ENCODE peak calls at places on chromosomes 2 and 18, in seven cellular contexts. G is thyroid gland, J is stomach, E is foreskin fibroblast, L is choroid plexus epithelial cell, T is astrocyte of the spinal cord, X is upper lobe of right lung. C is an unnamed sample.

GRCh38 chr2:239947361-239948045 is 77.6 kb downstream of the NDUFA10 start:
- DNase-seq in E (no peak), J (peak; percentile 21), L (no peak), G (no peak), X (peak; percentile 48), T (no peak), C (no peak)

GRCh38 chr18:48031641-48032040 is 101.2 kb upstream of the SMAD2 start:
- DNase-seq in T (no peak), L (no peak), E (no peak), X (peak; percentile 40), G (no peak), J (no peak), C (no peak)

GRCh38 chr2:238596571-238597551 is 170.1 kb downstream of the ASB1 start:
- DNase-seq in T (peak; percentile 92), L (peak; percentile 93), J (no peak), G (peak; percentile 86), E (peak; percentile 97), X (no peak), C (no peak)

GRCh38 chr2:158024288-158024898 is 77.3 kb upstream of the UPP2 start:
- DNase-seq in J (peak; percentile 54), T (peak; percentile 55), L (peak; percentile 68), G (peak; percentile 29), X (no peak), E (peak; percentile 83), C (peak; percentile 70)

GRCh38 chr2:17877811-17878221 is 651 bp upstream of the KCNS3 start:
- DNase-seq in G (peak; percentile 14), T (peak; percentile 20), J (no peak), E (peak; percentile 51), L (no peak), X (no peak), C (peak; percentile 2)

GRCh38 chr18:8084160-8084559 is 517.0 kb downstream of the PTPRM start:
- DNase-seq in L (peak; percentile 73), X (no peak), T (peak; percentile 60), E (peak; percentile 60), G (no peak), J (no peak), C (peak; percentile 2)

GRCh38 chr2:159086332-159086731 is 117.9 kb downstream of the TANC1 start:
- DNase-seq in X (no peak), T (no peak), G (peak; percentile 54), J (no peak), E (no peak), L (no peak), C (no peak)

GRCh38 chr2:38515155-38516074 is 87.3 kb downstream of the HNRNPLL start:
- DNase-seq in T (no peak), L (peak; percentile 62), E (peak; percentile 56), G (peak; percentile 96), X (peak; percentile 85), J (peak; percentile 36), C (no peak)

GRCh38 chr2:212903413-212903812 is 248.0 kb downstream of the IKZF2 start:
- DNase-seq in G (no peak), E (no peak), X (no peak), J (no peak), T (no peak), L (no peak), C (no peak)

GRCh38 chr18:32470136-32470712 is 458 bp downstream of the GAREM1 start:
- DNase-seq in E (peak; percentile 65), X (peak; percentile 73), J (peak; percentile 45), L (peak; percentile 42), T (no peak), G (peak; percentile 54), C (peak; percentile 4)

GRCh38 chr2:95276888-95277245 is 2.6 kb downstream of the PROM2 start:
- DNase-seq in J (no peak), X (peak; percentile 44), E (no peak), L (no peak), G (no peak), T (no peak), C (no peak)

GRCh38 chr2:109699646-109700045 is 85.5 kb downstream of the SOWAHC start:
- DNase-seq in G (peak; percentile 30), E (no peak), T (no peak), X (no peak), J (peak; percentile 58), L (no peak), C (no peak)

GRCh38 chr2:10385501-10385900 is 62.6 kb downstream of the ODC1 start:
- DNase-seq in X (no peak), L (no peak), E (peak; percentile 42), T (no peak), G (no peak), J (no peak), C (no peak)

GRCh38 chr2:19807346-19807745 is 94.4 kb downstream of the TTC32 start:
- DNase-seq in L (no peak), T (no peak), J (no peak), X (no peak), G (no peak), E (no peak), C (no peak)

GRCh38 chr2:124983595-124983994 is 958.5 kb downstream of the CNTNAP5 start:
- DNase-seq in L (no peak), J (no peak), X (no peak), T (peak; percentile 83), G (no peak), E (peak; percentile 5), C (no peak)

GRCh38 chr2:172578860-172579512 is 23.1 kb downstream of the PDK1 start:
- DNase-seq in E (no peak), L (no peak), J (no peak), G (no peak), T (no peak), X (no peak), C (no peak)

GRCh38 chr2:237546040-237546875 is 20.1 kb upstream of the PRLH start:
- DNase-seq in J (no peak), E (no peak), L (no peak), G (no peak), X (no peak), T (no peak), C (no peak)

GRCh38 chr18:24497052-24497754 is 36.8 kb downstream of the HRH4 start:
- DNase-seq in X (no peak), E (peak; percentile 74), J (no peak), T (peak; percentile 14), L (peak; percentile 45), G (no peak), C (no peak)

GRCh38 chr2:168731550-168732128 is 70.8 kb upstream of the NOSTRIN start:
- DNase-seq in E (peak; percentile 9), X (no peak), G (no peak), T (no peak), L (no peak), J (no peak), C (no peak)

GRCh38 chr2:241505781-241506201 is 2.6 kb downstream of the STK25 start:
- DNase-seq in T (no peak), L (no peak), E (no peak), G (no peak), X (no peak), J (no peak), C (no peak)

GRCh38 chr2:100242891-100243670 is 79.2 kb downstream of the LONRF2 start:
- DNase-seq in X (peak; percentile 87), L (peak; percentile 74), J (peak; percentile 74), G (peak; percentile 73), E (peak; percentile 75), T (peak; percentile 62), C (peak; percentile 72)

GRCh38 chr2:134127496-134127895 is 126.4 kb upstream of the MGAT5 start:
- DNase-seq in T (no peak), L (no peak), G (no peak), J (no peak), X (no peak), E (no peak), C (peak; percentile 86)

GRCh38 chr2:182650704-182651103 is 65.4 kb upstream of the DNAJC10 start:
- DNase-seq in L (peak; percentile 75), E (peak; percentile 56), T (peak; percentile 71), X (no peak), J (no peak), G (no peak), C (no peak)

GRCh38 chr2:186274936-186275575 is 211.0 kb upstream of the ZC3H15 start:
- DNase-seq in J (no peak), X (no peak), L (peak; percentile 78), T (peak; percentile 67), E (peak; percentile 58), G (no peak), C (no peak)

GRCh38 chr2:202072226-202072625 is 829 bp upstream of the KIAA2012 start:
- DNase-seq in J (no peak), E (peak; percentile 18), X (no peak), T (no peak), L (peak; percentile 43), G (no peak), C (no peak)
- TF ChIP-seq CTCF in J (no peak), E (peak; percentile 18), X (no peak), T (peak; percentile 31), L (peak; percentile 58), G (no peak), C (no peak)

DNA sequence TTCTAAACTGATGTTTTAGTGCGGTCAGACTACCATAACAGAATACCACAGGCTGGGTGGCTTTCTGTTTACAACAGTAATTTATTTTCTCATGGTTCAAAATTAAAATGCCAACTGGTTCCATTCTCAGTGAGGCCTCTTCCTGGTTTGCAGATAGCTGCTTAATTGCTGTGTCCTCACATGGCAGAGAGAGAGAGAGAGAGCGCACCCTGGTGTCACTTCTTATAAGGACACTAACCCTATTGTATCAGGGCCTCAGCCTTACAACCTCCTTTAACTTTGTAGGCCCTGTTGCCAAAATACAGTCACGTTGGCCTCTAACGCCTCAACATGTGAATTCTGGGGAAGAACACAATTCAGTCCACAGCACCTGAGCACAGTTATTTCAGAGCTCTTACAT is 37.5 kb upstream of the ZNF385B start:
- DNase-seq in G (no peak), E (peak; percentile 26), T (peak; percentile 28), L (peak; percentile 51), X (no peak), J (no peak), C (peak; percentile 49)
- TF ChIP-seq CTCF in G (no peak), E (peak; percentile 36), T (peak; percentile 37), L (peak; percentile 52), X (no peak), J (no peak), C (peak; percentile 25)

DNA sequence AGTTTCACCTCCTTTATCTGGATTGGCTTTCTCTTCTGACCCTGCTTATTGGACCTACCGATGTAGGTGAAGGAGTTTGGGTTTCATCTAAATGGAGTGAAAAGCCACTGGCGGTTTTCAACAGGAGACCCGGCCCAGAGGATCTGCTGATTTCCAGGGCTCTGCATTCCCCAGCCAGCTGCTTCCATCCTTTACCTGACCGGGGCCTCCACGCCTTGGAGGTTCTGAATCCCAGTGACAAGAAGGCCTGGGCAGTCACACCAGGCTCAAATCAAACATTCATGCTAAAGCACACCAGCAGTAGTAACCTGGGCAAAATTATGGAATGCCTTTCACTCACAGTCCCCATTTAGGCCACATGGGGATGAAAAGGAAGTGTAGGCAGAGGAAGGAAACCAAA is 30.0 kb upstream of the RTTN start:
- DNase-seq in T (no peak), G (no peak), L (no peak), J (no peak), E (no peak), X (no peak), C (no peak)
- TF ChIP-seq CTCF in T (no peak), G (no peak), L (no peak), J (no peak), E (no peak), X (no peak), C (no peak)

DNA sequence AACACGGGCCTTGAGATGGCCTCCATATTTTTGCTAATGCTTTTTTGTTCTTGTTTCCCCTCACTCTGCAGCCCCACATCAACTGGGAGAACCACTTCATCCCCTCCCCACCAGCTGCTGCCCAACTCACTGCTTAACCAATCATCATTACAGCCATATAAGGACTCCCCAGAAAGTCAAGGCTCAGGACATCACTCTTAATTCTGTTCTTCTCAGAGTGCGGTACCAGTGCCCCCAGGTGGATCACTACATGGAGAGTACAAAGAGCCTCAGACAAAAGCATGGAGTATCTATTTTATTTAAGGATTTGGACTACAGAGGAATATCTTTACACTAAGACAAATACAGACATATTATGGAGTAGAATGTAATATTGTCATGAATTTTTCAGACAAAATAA is 340.6 kb downstream of the PAX3 start:
- DNase-seq in L (no peak), X (no peak), T (peak; percentile 15), G (no peak), E (peak; percentile 17), J (no peak), C (no peak)
- TF ChIP-seq CTCF in L (no peak), X (no peak), T (peak; percentile 16), G (no peak), E (no peak), J (no peak), C (no peak)

C was measured in activated CD8-positive, alpha-beta T cell treated with anti-CD3 and anti-CD28 coated beads for 36 hours.